ENCODE peak calls at places on chromosomes 7 and 10, in eight cellular contexts. D is occipital lobe, V is GM23248, L is endodermal cell, P is right cardiac atrium, O is ovary, Q is neural crest cell, X is cardiac fibroblast. E is an unnamed sample.

GRCh38 chr10:6924166-6924565 is 344.1 kb upstream of the PRKCQ start:
- DNase-seq in P (no peak), D (no peak), O (no peak), X (peak; percentile 51), Q (no peak), V (peak; percentile 45), L (no peak), E (no peak)

GRCh38 chr7:28815928-28816373 is 142.2 kb downstream of the TRIL start:
- DNase-seq in X (no peak), L (no peak), O (no peak), V (no peak), D (no peak), P (no peak), Q (no peak), E (no peak)

GRCh38 chr10:63280386-63280785 is 147.3 kb downstream of the NRBF2 start:
- DNase-seq in V (no peak), Q (no peak), P (no peak), X (no peak), L (no peak), D (no peak), O (no peak), E (no peak)

GRCh38 chr10:124717358-124717757 is 26.8 kb downstream of the FAM53B start:
- DNase-seq in O (no peak), P (no peak), X (no peak), D (no peak), Q (no peak), V (no peak), L (no peak), E (no peak)

GRCh38 chr10:50409965-50410811 is 158.9 kb upstream of the ASAH2 start:
- DNase-seq in P (no peak), D (no peak), O (no peak), Q (no peak), X (no peak), L (no peak), V (peak; percentile 56), E (no peak)

GRCh38 chr10:48649349-48649944 is 35.2 kb upstream of the WDFY4 start:
- DNase-seq in X (peak; percentile 21), V (peak; percentile 41), L (no peak), D (no peak), P (no peak), O (no peak), Q (no peak), E (peak; percentile 48)

GRCh38 chr10:95221124-95221523 is 27.1 kb downstream of the ACSM6 start:
- DNase-seq in O (no peak), X (no peak), L (no peak), D (no peak), P (no peak), V (no peak), Q (no peak), E (no peak)

GRCh38 chr7:131219277-131220041 is 108.2 kb upstream of the MKLN1 start:
- DNase-seq in P (peak; percentile 69), V (no peak), L (peak; percentile 50), X (peak; percentile 55), Q (no peak), O (peak; percentile 48), D (peak; percentile 25), E (peak; percentile 88)

GRCh38 chr7:151174246-151175046 is 7.0 kb upstream of the GBX1 start:
- DNase-seq in V (peak; percentile 30), D (no peak), O (no peak), P (peak; percentile 67), X (peak; percentile 41), L (no peak), Q (no peak), E (no peak)

GRCh38 chr7:157402911-157403534 is 66.2 kb downstream of the DNAJB6 start:
- DNase-seq in O (no peak), P (no peak), L (no peak), V (no peak), D (no peak), X (no peak), Q (no peak), E (no peak)

GRCh38 chr7:158111556-158111880 is 476.1 kb downstream of the PTPRN2 start:
- DNase-seq in P (no peak), V (no peak), O (no peak), X (no peak), D (no peak), L (no peak), Q (no peak), E (no peak)

GRCh38 chr10:63633677-63634487 is 112.7 kb downstream of the REEP3 start:
- DNase-seq in X (peak; percentile 66), Q (no peak), L (peak; percentile 61), V (peak; percentile 52), P (no peak), D (no peak), O (no peak), E (peak; percentile 1)

GRCh38 chr7:99651290-99651689 is 28.5 kb downstream of the CYP3A5 start:
- DNase-seq in X (no peak), Q (no peak), P (no peak), L (no peak), O (no peak), D (no peak), V (no peak), E (no peak)

GRCh38 chr7:137670521-137671064 is 176.2 kb downstream of the DGKI start:
- DNase-seq in L (no peak), D (no peak), P (no peak), O (no peak), V (peak; percentile 92), X (peak; percentile 38), Q (no peak), E (no peak)

GRCh38 chr10:84478155-84478554 is 149.8 kb downstream of the CCSER2 start:
- DNase-seq in O (no peak), L (no peak), D (no peak), P (no peak), V (peak; percentile 49), Q (no peak), X (peak; percentile 67), E (no peak)

GRCh38 chr10:1198453-1199344 is 142.5 kb downstream of the WDR37 start:
- DNase-seq in L (peak; percentile 89), Q (no peak), X (no peak), D (no peak), P (no peak), V (no peak), O (no peak), E (no peak)